ENCODE peak calls at places on chromosomes 4 and X, in five cellular contexts. One of them, this sample, is unnamed. For H3K4me1, the result is how much of the 10 kb centered on the place peaks cover.

GRCh38 chr4:128249787-128250668 is 37.6 kb downstream of the PGRMC2 start:
- DNase-seq in upper lobe of right lung: no peak
- DNase-seq in prostate gland: no peak
- DNase-seq in Peyer's patch: no peak
- DNase-seq in iPS DF 6.9: no peak
- DNase-seq in this sample: no peak

GRCh38 chr4:122121593-122121992 is 30.5 kb upstream of the BLTP1 start:
- DNase-seq in upper lobe of right lung: no peak
- DNase-seq in prostate gland: no peak
- DNase-seq in Peyer's patch: no peak
- DNase-seq in iPS DF 6.9: no peak
- DNase-seq in this sample: no peak

GRCh38 chr4:190017357-190018200 is 9.5 kb downstream of the FRG2 start:
- DNase-seq in upper lobe of right lung: no peak
- DNase-seq in prostate gland: no peak
- DNase-seq in Peyer's patch: no peak
- DNase-seq in iPS DF 6.9: no peak
- DNase-seq in this sample: no peak

GRCh38 chr4:77148081-77148480 is 8.9 kb upstream of the CCNG2 start:
- DNase-seq in upper lobe of right lung: no peak
- DNase-seq in prostate gland: no peak
- DNase-seq in Peyer's patch: no peak
- DNase-seq in iPS DF 6.9: no peak
- DNase-seq in this sample: no peak

GRCh38 chrX:153768311-153769157 is 4.5 kb downstream of the PLXNB3 start:
- DNase-seq in upper lobe of right lung: peak
- DNase-seq in prostate gland: no peak
- DNase-seq in Peyer's patch: peak
- DNase-seq in iPS DF 6.9: no peak
- DNase-seq in this sample: peak

GRCh38 chrX:155768036-155768769 is 112.9 kb upstream of the VAMP7 start:
- DNase-seq in upper lobe of right lung: no peak
- DNase-seq in prostate gland: no peak
- DNase-seq in Peyer's patch: no peak
- DNase-seq in iPS DF 6.9: no peak
- DNase-seq in this sample: peak

GRCh38 chrX:140164383-140164782 is 199.1 kb upstream of the CXorf66 start:
- DNase-seq in upper lobe of right lung: no peak
- DNase-seq in prostate gland: no peak
- DNase-seq in Peyer's patch: no peak
- DNase-seq in iPS DF 6.9: no peak
- DNase-seq in this sample: no peak

GRCh38 chrX:24651783-24652182 is 4.6 kb upstream of the PCYT1B start:
- DNase-seq in upper lobe of right lung: no peak
- DNase-seq in prostate gland: no peak
- DNase-seq in Peyer's patch: no peak
- DNase-seq in iPS DF 6.9: no peak
- DNase-seq in this sample: no peak

GRCh38 chr4:31187979-31188378 is 467.8 kb downstream of the PCDH7 start:
- DNase-seq in upper lobe of right lung: no peak
- DNase-seq in prostate gland: no peak
- DNase-seq in Peyer's patch: no peak
- DNase-seq in iPS DF 6.9: no peak
- DNase-seq in this sample: no peak

GRCh38 chr4:169658970-169659735 is 38.8 kb downstream of the CLCN3 start:
- DNase-seq in upper lobe of right lung: no peak
- DNase-seq in prostate gland: no peak
- DNase-seq in Peyer's patch: no peak
- DNase-seq in iPS DF 6.9: no peak
- DNase-seq in this sample: no peak

GRCh38 chr4:163474027-163474426 is 473 bp upstream of the TKTL2 start:
- DNase-seq in upper lobe of right lung: no peak
- DNase-seq in prostate gland: no peak
- DNase-seq in Peyer's patch: no peak
- DNase-seq in iPS DF 6.9: no peak
- DNase-seq in this sample: no peak

GRCh38 chr4:169220854-169221311 is 49.9 kb downstream of the SH3RF1 start:
- DNase-seq in upper lobe of right lung: no peak
- DNase-seq in prostate gland: no peak
- DNase-seq in Peyer's patch: no peak
- DNase-seq in iPS DF 6.9: no peak
- DNase-seq in this sample: no peak

GRCh38 chr4:145773581-145774234 is 93.8 kb downstream of the C4orf51 start:
- DNase-seq in upper lobe of right lung: no peak
- DNase-seq in prostate gland: peak
- DNase-seq in Peyer's patch: no peak
- DNase-seq in iPS DF 6.9: no peak
- DNase-seq in this sample: no peak

GRCh38 chr4:77209012-77209411 is 52.0 kb downstream of the CCNG2 start:
- DNase-seq in upper lobe of right lung: no peak
- DNase-seq in prostate gland: no peak
- DNase-seq in Peyer's patch: no peak
- DNase-seq in iPS DF 6.9: no peak
- DNase-seq in this sample: no peak

GRCh38 chrX:123422875-123423274 is 238.8 kb downstream of the GRIA3 start:
- DNase-seq in upper lobe of right lung: no peak
- DNase-seq in prostate gland: no peak
- DNase-seq in Peyer's patch: no peak
- DNase-seq in iPS DF 6.9: no peak
- DNase-seq in this sample: no peak

GRCh38 chrX:136397001-136397400 is 90.7 kb upstream of the BRS3 start:
- DNase-seq in upper lobe of right lung: no peak
- DNase-seq in prostate gland: no peak
- DNase-seq in Peyer's patch: no peak
- DNase-seq in iPS DF 6.9: no peak
- DNase-seq in this sample: no peak

GRCh38 chr4:71201817-71202576 is 136.8 kb upstream of the SLC4A4 start:
- DNase-seq in upper lobe of right lung: no peak
- DNase-seq in prostate gland: no peak
- DNase-seq in Peyer's patch: no peak
- DNase-seq in iPS DF 6.9: no peak
- DNase-seq in this sample: no peak

GRCh38 chrX:17377047-17377692 is 2.2 kb downstream of the NHS start:
- DNase-seq in upper lobe of right lung: peak
- DNase-seq in prostate gland: peak
- DNase-seq in Peyer's patch: peak
- DNase-seq in iPS DF 6.9: no peak
- DNase-seq in this sample: no peak

GRCh38 chr4:137495578-137495977 is 36.7 kb downstream of the PCDH18 start:
- DNase-seq in upper lobe of right lung: no peak
- DNase-seq in prostate gland: no peak
- DNase-seq in Peyer's patch: no peak
- DNase-seq in iPS DF 6.9: no peak
- DNase-seq in this sample: no peak

GRCh38 chr4:77500801-77501200 is 104.8 kb upstream of the CXCL13 start:
- DNase-seq in upper lobe of right lung: no peak
- DNase-seq in prostate gland: no peak
- DNase-seq in Peyer's patch: no peak
- DNase-seq in iPS DF 6.9: no peak
- DNase-seq in this sample: no peak

GRCh38 chrX:100946521-100946920 is 17.8 kb upstream of the XKRX start:
- DNase-seq in upper lobe of right lung: no peak
- DNase-seq in prostate gland: no peak
- DNase-seq in Peyer's patch: no peak
- DNase-seq in iPS DF 6.9: no peak
- DNase-seq in this sample: no peak

GRCh38 chr4:164748375-164748774 is 5.6 kb upstream of the SMIM31 start:
- DNase-seq in upper lobe of right lung: no peak
- DNase-seq in prostate gland: no peak
- DNase-seq in Peyer's patch: no peak
- DNase-seq in iPS DF 6.9: no peak
- DNase-seq in this sample: no peak

GRCh38 chr4:40453912-40454311 is 118.8 kb downstream of the CHRNA9 start:
- DNase-seq in upper lobe of right lung: no peak
- DNase-seq in prostate gland: no peak
- DNase-seq in Peyer's patch: no peak
- DNase-seq in iPS DF 6.9: no peak
- DNase-seq in this sample: no peak

GRCh38 chr4:102341201-102341600 is 4.1 kb downstream of the SLC39A8 start:
- DNase-seq in upper lobe of right lung: no peak
- DNase-seq in prostate gland: no peak
- DNase-seq in Peyer's patch: no peak
- DNase-seq in iPS DF 6.9: no peak
- DNase-seq in this sample: no peak
- H3K4me3 ChIP-seq in upper lobe of right lung: peak
- H3K4me3 ChIP-seq in prostate gland: no peak
- H3K4me3 ChIP-seq in Peyer's patch: no peak
- H3K4me3 ChIP-seq in iPS DF 6.9: no peak
- H3K4me3 ChIP-seq in this sample: peak

GRCh38 chrX:13022926-13023325 is 21.5 kb downstream of the FAM9C start:
- DNase-seq in upper lobe of right lung: no peak
- DNase-seq in prostate gland: no peak
- DNase-seq in Peyer's patch: no peak
- DNase-seq in iPS DF 6.9: no peak
- DNase-seq in this sample: no peak
- H3K4me1 ChIP-seq in upper lobe of right lung: under half
- H3K4me1 ChIP-seq in prostate gland: under half
- H3K4me1 ChIP-seq in Peyer's patch: under half
- H3K4me1 ChIP-seq in iPS DF 6.9: under half
- H3K4me1 ChIP-seq in this sample: under half

GRCh38 chrX:77892887-77893286 is 2.3 kb downstream of the MAGT1 start:
- DNase-seq in upper lobe of right lung: no peak
- DNase-seq in prostate gland: no peak
- DNase-seq in Peyer's patch: no peak
- DNase-seq in iPS DF 6.9: no peak
- DNase-seq in this sample: no peak
- H3K4me3 ChIP-seq in upper lobe of right lung: no peak
- H3K4me3 ChIP-seq in prostate gland: no peak
- H3K4me3 ChIP-seq in Peyer's patch: no peak
- H3K4me3 ChIP-seq in iPS DF 6.9: no peak
- H3K4me3 ChIP-seq in this sample: no peak

GRCh38 chr4:8859550-8860095 is 12.0 kb downstream of the HMX1 start:
- DNase-seq in upper lobe of right lung: no peak
- DNase-seq in prostate gland: no peak
- DNase-seq in Peyer's patch: no peak
- DNase-seq in iPS DF 6.9: no peak
- DNase-seq in this sample: no peak

GRCh38 chr4:8861576-8862279 is 9.9 kb downstream of the HMX1 start:
- DNase-seq in upper lobe of right lung: no peak
- DNase-seq in prostate gland: no peak
- DNase-seq in Peyer's patch: no peak
- DNase-seq in iPS DF 6.9: no peak
- DNase-seq in this sample: no peak

GRCh38 chr4:8860096-8860891 is 11.3 kb downstream of the HMX1 start:
- DNase-seq in upper lobe of right lung: no peak
- DNase-seq in prostate gland: no peak
- DNase-seq in Peyer's patch: no peak
- DNase-seq in iPS DF 6.9: no peak
- DNase-seq in this sample: no peak

GRCh38 chr4:8862334-8862733 is 9.3 kb downstream of the HMX1 start:
- DNase-seq in upper lobe of right lung: no peak
- DNase-seq in prostate gland: no peak
- DNase-seq in Peyer's patch: no peak
- DNase-seq in iPS DF 6.9: no peak
- DNase-seq in this sample: no peak

DNA sequence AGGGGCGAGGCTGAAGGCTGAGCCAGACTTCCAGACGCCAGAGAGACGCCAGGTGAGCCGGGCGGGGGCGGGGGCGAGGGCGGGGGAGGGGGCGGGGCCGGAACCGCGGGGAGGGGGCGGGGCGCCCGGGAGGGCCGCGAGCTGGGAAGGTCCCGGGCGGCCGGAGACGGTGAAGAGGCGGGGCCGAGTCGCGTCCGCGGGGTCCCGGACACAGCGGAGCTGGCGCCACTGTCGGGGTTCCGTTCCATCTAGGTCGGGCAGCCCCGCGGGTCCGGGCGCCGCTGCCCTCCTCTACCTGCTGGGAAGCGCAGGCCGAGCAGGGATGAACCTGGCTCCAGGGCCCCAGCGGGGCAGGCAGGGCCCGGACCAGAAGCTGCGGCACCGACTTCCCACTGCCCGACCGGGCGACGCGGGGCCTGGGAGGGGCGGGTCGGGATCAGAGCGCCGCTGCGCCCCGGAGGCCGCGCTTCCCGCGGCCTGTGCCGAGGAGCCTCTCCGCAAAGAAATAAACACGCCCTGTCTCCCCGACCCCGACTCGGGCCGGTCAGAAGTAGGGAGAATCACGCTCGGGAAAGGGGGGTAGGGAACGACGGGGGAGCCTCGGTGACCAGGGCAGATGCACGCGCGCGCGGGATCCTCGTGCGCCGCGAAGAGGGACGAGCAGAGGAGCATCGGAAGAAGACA is 10.6 kb downstream of the HMX1 start:
- DNase-seq in upper lobe of right lung: no peak
- DNase-seq in prostate gland: no peak
- DNase-seq in Peyer's patch: no peak
- DNase-seq in iPS DF 6.9: no peak
- DNase-seq in this sample: no peak
- H3K4me1 ChIP-seq in upper lobe of right lung: under half
- H3K4me1 ChIP-seq in prostate gland: under half
- H3K4me1 ChIP-seq in Peyer's patch: under half
- H3K4me1 ChIP-seq in iPS DF 6.9: under half
- H3K4me1 ChIP-seq in this sample: under half